ENCODE peak calls at places on chromosome 12, in six cellular contexts. U is right cardiac atrium, C is astrocyte, N is astrocyte of the cerebellum, A is left ventricle myocardium inferior, P is K562. F is an unnamed sample.

GRCh38 chr12:41254546-41254945 is 66.4 kb downstream of the PDZRN4 start:
- DNase-seq in C (no peak), U (no peak), N (no peak), P (no peak), A (no peak), F (no peak)

GRCh38 chr12:105462841-105463240 is 132.3 kb downstream of the C12orf75 start:
- DNase-seq in N (no peak), U (no peak), A (no peak), P (no peak), C (peak), F (no peak)

GRCh38 chr12:6430124-6430989 is 14.4 kb upstream of the CD27 start:
- DNase-seq in P (peak), A (peak), N (peak), U (peak), C (peak), F (peak)

GRCh38 chr12:87231818-87232217 is 797.4 kb downstream of the C12orf50 start:
- DNase-seq in P (no peak), A (no peak), C (no peak), U (no peak), N (no peak), F (no peak)

GRCh38 chr12:72071030-72071429 is 132.4 kb downstream of the TPH2 start:
- DNase-seq in P (no peak), N (no peak), U (no peak), A (no peak), C (no peak), F (no peak)

GRCh38 chr12:6562881-6563280 is 5.2 kb downstream of the NOP2 start:
- DNase-seq in N (no peak), A (no peak), C (no peak), U (no peak), P (no peak), F (no peak)

GRCh38 chr12:52015393-52016081 is 8.8 kb downstream of the TAMALIN start:
- DNase-seq in U (no peak), C (no peak), A (no peak), P (no peak), N (no peak), F (no peak)

GRCh38 chr12:6626654-6627283 is 9.0 kb downstream of the LPAR5 start:
- DNase-seq in A (no peak), U (no peak), N (no peak), C (no peak), P (peak), F (peak)

GRCh38 chr12:8844665-8845064 is 22.2 kb downstream of the A2ML1 start:
- DNase-seq in U (peak), A (peak), N (no peak), C (peak), P (no peak), F (no peak)

GRCh38 chr12:114405449-114406271 is at the start of gene TBX5:
- DNase-seq in A (no peak), N (no peak), C (no peak), U (no peak), P (no peak), F (no peak)

GRCh38 chr12:127742231-127742630 is 524.7 kb upstream of the TMEM132C start:
- DNase-seq in N (no peak), U (no peak), A (no peak), P (no peak), C (no peak), F (no peak)

GRCh38 chr12:117380083-117380482 is 18.7 kb upstream of the NOS1 start:
- DNase-seq in U (no peak), P (peak), C (no peak), A (no peak), N (no peak), F (no peak)

GRCh38 chr12:4278582-4278939 is 5.0 kb downstream of the CCND2 start:
- DNase-seq in U (peak), N (no peak), A (peak), C (no peak), P (no peak), F (peak)

GRCh38 chr12:3135522-3136461 is 58.6 kb downstream of the TSPAN9 start:
- DNase-seq in C (peak), N (peak), P (peak), U (no peak), A (no peak), F (no peak)

GRCh38 chr12:6769003-6769389 is 2.8 kb downstream of the PTMS start:
- DNase-seq in A (peak), P (no peak), C (peak), N (no peak), U (peak), F (peak)

GRCh38 chr12:64608901-64609542 is 1.3 kb upstream of the RASSF3 start:
- DNase-seq in U (no peak), N (no peak), C (peak), P (peak), A (no peak), F (no peak)

GRCh38 chr12:81558031-81558430 is 201.1 kb downstream of the PPFIA2 start:
- DNase-seq in A (no peak), C (peak), U (no peak), N (peak), P (no peak), F (no peak)

DNA sequence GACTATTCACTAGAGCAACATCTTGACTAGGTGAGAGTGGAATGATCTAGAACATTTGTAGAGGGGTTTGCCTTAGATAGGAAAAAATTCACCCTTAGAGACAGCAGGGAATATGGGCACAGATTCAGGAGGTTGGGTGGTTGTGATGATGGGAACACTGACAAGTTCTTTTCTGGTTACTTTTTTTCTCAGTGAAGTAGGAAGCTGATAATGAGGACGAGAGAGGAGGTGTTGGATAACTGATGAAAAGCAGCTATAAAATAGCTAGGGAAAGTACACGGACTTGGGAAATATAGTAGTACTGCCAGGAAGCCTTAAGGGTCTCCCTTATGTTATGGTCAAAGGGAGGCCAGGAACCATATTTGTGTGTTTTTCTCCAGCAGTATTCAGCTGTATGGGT is 250.5 kb downstream of the SSPN start:
- DNase-seq in U (no peak), N (no peak), P (no peak), C (no peak), A (no peak), F (no peak)
- H3K4me3 ChIP-seq in U (no peak), N (no peak), P (no peak), C (no peak), A (no peak), F (no peak)

DNA sequence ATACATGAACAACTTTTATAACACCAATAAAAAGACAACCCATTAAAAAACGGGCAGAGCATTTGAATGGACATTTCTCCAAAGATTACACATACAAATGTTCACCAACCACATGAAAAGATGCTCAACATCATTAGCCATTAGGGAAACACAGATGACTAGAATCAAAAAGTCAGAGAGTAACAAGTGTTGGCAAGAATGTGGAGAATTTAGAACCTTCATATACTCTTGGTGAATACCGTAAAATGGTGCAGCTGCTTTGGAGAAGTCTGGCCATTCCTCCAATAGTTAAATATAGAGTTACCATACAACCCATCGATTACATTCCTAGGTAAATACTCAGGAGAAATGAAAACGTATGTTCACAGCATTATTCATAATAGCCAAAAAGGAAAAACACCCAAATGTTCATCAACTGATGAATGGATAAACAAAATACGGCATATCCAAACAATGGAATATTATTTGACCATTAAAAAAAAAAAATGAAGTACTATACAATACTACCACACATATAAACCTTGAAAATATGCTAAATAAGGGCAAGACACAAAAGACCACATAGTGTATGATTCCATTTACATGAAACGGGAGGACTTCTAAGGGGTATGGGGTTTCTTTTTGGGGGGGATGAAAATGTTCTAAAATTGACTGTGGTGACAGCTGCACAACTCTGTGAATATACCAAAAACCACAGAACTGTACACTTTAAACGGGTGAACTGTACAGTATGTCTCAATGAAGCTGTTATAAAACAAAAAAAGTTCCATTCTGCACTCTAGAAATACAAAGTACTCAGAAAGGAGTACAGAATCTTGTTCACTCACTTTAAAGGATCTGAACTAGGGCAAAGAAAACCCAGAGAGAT is 3.2 kb downstream of the CORO1C start:
- DNase-seq in P (no peak), N (no peak), C (peak), A (no peak), U (no peak), F (no peak)
- H3K4me3 ChIP-seq in P (peak), N (peak), C (peak), A (peak), U (no peak), F (peak)

GRCh38 chr12:132562489-132563045 is 47.8 kb downstream of the LRCOL1 start:
- DNase-seq in N (no peak), U (no peak), P (no peak), C (no peak), A (no peak), F (no peak)

GRCh38 chr12:132560421-132560830 is 50.0 kb downstream of the LRCOL1 start:
- DNase-seq in A (no peak), U (no peak), N (no peak), P (peak), C (no peak), F (no peak)

GRCh38 chr12:132559652-132560420 is 50.5 kb downstream of the LRCOL1 start:
- DNase-seq in N (no peak), C (peak), A (peak), P (peak), U (no peak), F (peak)

GRCh38 chr12:132560831-132561783 is 49.3 kb downstream of the LRCOL1 start:
- DNase-seq in N (peak), C (no peak), A (peak), P (peak), U (peak), F (peak)

GRCh38 chr12:132561784-132562156 is 48.6 kb downstream of the LRCOL1 start:
- DNase-seq in N (no peak), C (no peak), U (no peak), A (no peak), P (peak), F (no peak)
- H3K4me3 ChIP-seq in N (no peak), C (no peak), U (no peak), A (no peak), P (no peak), F (no peak)

GRCh38 chr12:96208801-96209534 is 14.8 kb downstream of the ELK3 start:
- DNase-seq in A (no peak), U (no peak), C (no peak), P (no peak), N (no peak), F (no peak)
- H3K4me3 ChIP-seq in A (peak), U (no peak), C (no peak), P (no peak), N (no peak), F (no peak)

F was measured in psoas muscle.